ENCODE peak calls at places on chromosomes 2 and 18, in seven cellular contexts. D is heart right ventricle; A is stimulated activated CD8-positive, alpha-beta memory T cell treated with anti-CD3 and anti-CD28 coated beads, Interleukin-7, amount 100 ng/mL, for 1 hour; U is activated CD4-positive, alpha-beta T cell treated with anti-CD3 and anti-CD28 coated beads for 36 hours; W is T follicular helper cell; M is uterus; I is effector CD8-positive, alpha-beta T cell. R is an unnamed sample.

GRCh38 chr2:219886615-219887014 is 259.2 kb downstream of the SLC4A3 start:
- DNase-seq in D (no peak), A (no peak), U (no peak), W (no peak), M (no peak), I (no peak), R (no peak)

GRCh38 chr2:41925009-41925408 is 122.8 kb upstream of the PKDCC start:
- DNase-seq in D (no peak), A (no peak), U (no peak), W (no peak), M (no peak), I (no peak), R (no peak)

GRCh38 chr18:58350526-58350925 is 278.4 kb downstream of the ALPK2 start:
- DNase-seq in D (no peak), A (no peak), U (no peak), W (no peak), M (no peak), I (no peak), R (no peak)

GRCh38 chr2:31219131-31219969 is 2.0 kb upstream of the CAPN14 start:
- DNase-seq in D (no peak), A (no peak), U (no peak), W (no peak), M (no peak), I (no peak), R (no peak)

GRCh38 chr2:234682492-234683228 is 185.8 kb upstream of the ARL4C start:
- DNase-seq in D (no peak), A (no peak), U (no peak), W (no peak), M (no peak), I (no peak), R (no peak)

GRCh38 chr18:3264362-3264761 is 2.4 kb downstream of the MYL12B start:
- DNase-seq in D (no peak), A (no peak), U (peak; percentile 47), W (no peak), M (no peak), I (no peak), R (no peak)

GRCh38 chr2:133338224-133338623 is 230.0 kb downstream of the NCKAP5 start:
- DNase-seq in D (no peak), A (no peak), U (no peak), W (no peak), M (no peak), I (no peak), R (no peak)

GRCh38 chr2:181643158-181643557 is 13.7 kb downstream of the CERKL start:
- DNase-seq in D (no peak), A (no peak), U (no peak), W (no peak), M (no peak), I (no peak), R (no peak)

GRCh38 chr2:29326926-29327325 is 211.7 kb downstream of the CLIP4 start:
- DNase-seq in D (no peak), A (no peak), U (no peak), W (no peak), M (no peak), I (no peak), R (no peak)

GRCh38 chr18:63951302-63951705 is 2.2 kb downstream of the HMSD start:
- DNase-seq in D (no peak), A (no peak), U (peak; percentile 64), W (no peak), M (no peak), I (no peak), R (no peak)

GRCh38 chr2:207617011-207617671 is 8.1 kb downstream of the METTL21A start:
- DNase-seq in D (no peak), A (no peak), U (no peak), W (no peak), M (no peak), I (no peak), R (no peak)

GRCh38 chr2:241561811-241562210 is 3.3 kb downstream of the BOK start:
- DNase-seq in D (peak; percentile 50), A (no peak), U (no peak), W (no peak), M (peak; percentile 89), I (no peak), R (no peak)

GRCh38 chr18:9758624-9759075 is 50.5 kb downstream of the RAB31 start:
- DNase-seq in D (no peak), A (no peak), U (no peak), W (no peak), M (no peak), I (no peak), R (no peak)

GRCh38 chr2:70133521-70134348 is 46.5 kb downstream of the PCBP1 start:
- DNase-seq in D (no peak), A (no peak), U (peak; percentile 62), W (no peak), M (no peak), I (no peak), R (no peak)

GRCh38 chr2:102438578-102438977 is 15.6 kb downstream of the IL18RAP start:
- DNase-seq in D (no peak), A (no peak), U (no peak), W (no peak), M (no peak), I (no peak), R (no peak)

GRCh38 chr18:62524443-62525200 is 1.8 kb downstream of the ZCCHC2 start:
- DNase-seq in D (peak; percentile 42), A (peak; percentile 36), U (peak; percentile 74), W (peak; percentile 58), M (peak; percentile 37), I (peak; percentile 35), R (peak; percentile 43)

GRCh38 chr2:144364988-144365738 is 154.8 kb downstream of the ZEB2 start:
- DNase-seq in D (no peak), A (no peak), U (no peak), W (no peak), M (no peak), I (no peak), R (no peak)

GRCh38 chr2:70898363-70899240 is 37.1 kb upstream of the ATP6V1B1 start:
- DNase-seq in D (no peak), A (no peak), U (no peak), W (no peak), M (no peak), I (no peak), R (no peak)

GRCh38 chr2:161165266-161165665 is 5.0 kb downstream of the TANK start:
- DNase-seq in D (no peak), A (no peak), U (no peak), W (no peak), M (no peak), I (no peak), R (no peak)

GRCh38 chr2:141692829-141693228 is 438.0 kb downstream of the LRP1B start:
- DNase-seq in D (no peak), A (no peak), U (no peak), W (no peak), M (no peak), I (no peak), R (no peak)

GRCh38 chr2:234355052-234355720 is 141.7 kb downstream of the ARL4C start:
- DNase-seq in D (no peak), A (no peak), U (no peak), W (no peak), M (no peak), I (no peak), R (peak; percentile 81)

GRCh38 chr2:226524381-226524843 is 275.2 kb downstream of the IRS1 start:
- DNase-seq in D (no peak), A (no peak), U (no peak), W (no peak), M (peak; percentile 80), I (no peak), R (peak; percentile 59)

GRCh38 chr2:74535440-74535965 is 5.8 kb downstream of the HTRA2 start:
- DNase-seq in D (no peak), A (no peak), U (no peak), W (no peak), M (no peak), I (no peak), R (no peak)

GRCh38 chr18:59359576-59359952 is 499 bp upstream of the LMAN1 start:
- DNase-seq in D (no peak), A (no peak), U (no peak), W (no peak), M (no peak), I (no peak), R (no peak)

GRCh38 chr2:37196320-37197195 is at the start of gene CEBPZOS:
- DNase-seq in D (peak; percentile 86), A (peak; percentile 87), U (peak; percentile 93), W (peak; percentile 85), M (peak; percentile 84), I (peak; percentile 90), R (peak; percentile 79)

GRCh38 chr2:238785528-238785860 is 62.4 kb upstream of the TWIST2 start:
- DNase-seq in D (no peak), A (no peak), U (no peak), W (no peak), M (no peak), I (no peak), R (no peak)

GRCh38 chr2:105546623-105546964 is 147.7 kb upstream of the FHL2 start:
- DNase-seq in D (no peak), A (no peak), U (peak; percentile 16), W (no peak), M (no peak), I (no peak), R (peak; percentile 15)

GRCh38 chr2:217218269-217219140 is 358.6 kb upstream of the TNP1 start:
- DNase-seq in D (no peak), A (no peak), U (peak; percentile 7), W (no peak), M (no peak), I (no peak), R (no peak)